ENCODE peak calls at places on chromosomes 5 and 9, in eight cellular contexts. O, T, X, B, E, U, M and F are unnamed samples.

GRCh38 chr9:82934949-82935348 is 128.0 kb downstream of the RASEF start:
- DNase-seq in O (peak), T (no peak), X (no peak), B (no peak), E (no peak), U (no peak), M (no peak), F (no peak)

GRCh38 chr9:86200599-86201162 is 58.8 kb downstream of the C9orf153 start:
- DNase-seq in O (no peak), T (no peak), X (no peak), B (peak), E (no peak), U (no peak), M (no peak), F (no peak)

GRCh38 chr9:106859957-106860715 is 2.8 kb upstream of the ZNF462 start:
- DNase-seq in O (peak), T (peak), X (peak), B (no peak), E (no peak), U (peak), M (peak), F (no peak)

GRCh38 chr9:137294091-137294683 is 7.9 kb downstream of the NRARP start:
- DNase-seq in O (peak), T (no peak), X (no peak), B (no peak), E (no peak), U (no peak), M (no peak), F (peak)

GRCh38 chr5:154318691-154319090 is 127.1 kb upstream of the SAP30L start:
- DNase-seq in O (no peak), T (no peak), X (no peak), B (no peak), E (no peak), U (no peak), M (no peak), F (no peak)

GRCh38 chr5:115419794-115420585 is 123.5 kb upstream of the CCDC112 start:
- DNase-seq in O (peak), T (no peak), X (no peak), B (no peak), E (no peak), U (no peak), M (no peak), F (no peak)

GRCh38 chr9:1366300-1366699 is 316.1 kb downstream of the DMRT2 start:
- DNase-seq in O (no peak), T (no peak), X (no peak), B (no peak), E (no peak), U (no peak), M (no peak), F (no peak)

GRCh38 chr5:32504923-32505596 is 60.5 kb upstream of the ZFR start:
- DNase-seq in O (no peak), T (peak), X (peak), B (no peak), E (no peak), U (peak), M (peak), F (no peak)

GRCh38 chr5:170446365-170446764 is 57.2 kb upstream of the KCNMB1 start:
- DNase-seq in O (no peak), T (no peak), X (no peak), B (no peak), E (no peak), U (no peak), M (no peak), F (no peak)

GRCh38 chr5:147892696-147893296 is 13.5 kb downstream of the C5orf46 start:
- DNase-seq in O (no peak), T (no peak), X (no peak), B (no peak), E (no peak), U (no peak), M (no peak), F (peak)

GRCh38 chr9:85016389-85016997 is 347.0 kb downstream of the NTRK2 start:
- DNase-seq in O (no peak), T (no peak), X (no peak), B (no peak), E (no peak), U (no peak), M (no peak), F (no peak)

GRCh38 chr9:130607640-130608420 is 28.5 kb downstream of the FUBP3 start:
- DNase-seq in O (no peak), T (no peak), X (peak), B (no peak), E (no peak), U (peak), M (no peak), F (no peak)

GRCh38 chr5:106121972-106122605 is 1548.6 kb downstream of the EFNA5 start:
- DNase-seq in O (peak), T (no peak), X (no peak), B (no peak), E (peak), U (no peak), M (no peak), F (peak)

GRCh38 chr5:39131210-39132127 is 57.3 kb upstream of the RICTOR start:
- DNase-seq in O (no peak), T (no peak), X (no peak), B (no peak), E (no peak), U (no peak), M (no peak), F (no peak)

GRCh38 chr5:143055596-143056330 is 285.6 kb downstream of the ARHGAP26 start:
- DNase-seq in O (no peak), T (no peak), X (no peak), B (no peak), E (no peak), U (no peak), M (no peak), F (no peak)

DNA sequence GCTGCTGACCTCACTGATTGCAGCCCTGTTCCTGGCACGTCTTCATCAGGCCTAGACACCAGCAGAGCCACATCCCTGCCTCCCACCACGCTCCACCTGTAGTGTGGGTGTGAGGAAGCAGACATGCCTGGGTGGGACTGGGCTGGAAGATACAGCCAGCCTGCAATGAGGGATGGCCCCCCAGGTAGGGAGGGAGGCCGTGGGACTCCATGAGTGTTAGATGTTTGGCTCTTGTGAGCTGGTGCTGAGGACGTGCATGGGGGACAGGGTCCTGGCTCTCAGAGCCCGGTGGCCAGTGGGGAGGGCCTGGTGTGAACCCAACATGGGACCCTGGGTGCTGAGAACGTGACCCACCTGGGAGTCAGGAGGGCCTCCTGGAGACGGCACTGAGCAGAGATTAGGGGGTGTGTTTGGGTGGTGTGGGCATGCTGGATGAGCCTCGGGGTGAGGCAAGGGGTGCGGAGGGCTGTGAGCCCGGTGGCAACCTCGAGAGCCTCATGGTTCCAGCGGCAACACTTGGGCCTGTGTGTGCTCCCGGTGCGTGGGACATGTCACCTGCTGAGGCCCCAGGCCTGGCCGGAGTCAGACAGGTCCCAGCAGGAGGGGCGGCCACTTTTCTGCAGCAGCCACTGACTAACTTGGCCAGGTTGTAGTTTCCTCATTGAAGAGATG is 87.6 kb downstream of the PHF2 start:
- DNase-seq in O (no peak), T (peak), X (peak), B (no peak), E (no peak), U (no peak), M (peak), F (no peak)
- TF ChIP-seq POLR2A in O (no peak), T (no peak), X (no peak), B (no peak), E (no peak), U (no peak), M (no peak), F (no peak)

GRCh38 chr5:42887575-42887974 is 75.9 kb upstream of the SELENOP start:
- DNase-seq in O (no peak), T (no peak), X (no peak), B (no peak), E (no peak), U (no peak), M (no peak), F (no peak)

GRCh38 chr5:42887094-42887493 is 75.4 kb upstream of the SELENOP start:
- DNase-seq in O (no peak), T (peak), X (no peak), B (no peak), E (no peak), U (no peak), M (no peak), F (no peak)

GRCh38 chr5:42888771-42889170 is 77.1 kb upstream of the SELENOP start:
- DNase-seq in O (no peak), T (no peak), X (no peak), B (no peak), E (no peak), U (no peak), M (no peak), F (no peak)

GRCh38 chr5:42884326-42884725 is 72.6 kb upstream of the SELENOP start:
- DNase-seq in O (no peak), T (no peak), X (no peak), B (no peak), E (no peak), U (no peak), M (no peak), F (no peak)

GRCh38 chr5:42886612-42887011 is 74.9 kb upstream of the SELENOP start:
- DNase-seq in O (no peak), T (no peak), X (no peak), B (no peak), E (no peak), U (no peak), M (no peak), F (no peak)
- TF ChIP-seq POLR2A in O (no peak), T (no peak), X (no peak), B (no peak), E (no peak), U (no peak), M (no peak), F (no peak)

DNA sequence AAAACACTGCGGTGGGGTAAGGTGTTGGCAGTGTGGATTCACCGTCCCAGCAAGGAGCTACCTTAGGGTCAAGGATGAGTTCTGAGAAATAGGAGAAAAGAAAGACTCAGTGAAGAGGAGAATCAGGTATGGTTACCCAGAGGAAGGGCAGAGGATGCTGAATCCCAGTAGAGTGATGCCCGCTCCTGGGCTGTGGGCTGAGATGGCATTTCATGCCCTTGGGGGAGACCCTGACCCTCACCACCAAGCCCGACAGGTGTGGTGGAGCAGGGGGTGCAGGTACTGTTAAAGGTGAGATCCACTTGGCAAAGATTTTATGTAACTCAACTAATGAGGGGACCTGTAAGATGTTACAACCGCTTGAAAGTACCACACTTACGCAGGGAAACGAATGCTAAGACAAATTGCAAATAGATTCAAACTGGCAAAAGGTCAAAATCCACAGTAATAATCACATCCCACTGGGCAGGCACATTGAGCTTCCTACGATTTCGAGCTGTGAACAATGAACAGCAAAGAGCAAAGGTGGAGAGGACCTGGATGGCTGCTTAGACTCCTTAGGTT is 2.1 kb downstream of the RNU6ATAC start:
- DNase-seq in O (no peak), T (no peak), X (no peak), B (no peak), E (no peak), U (no peak), M (no peak), F (no peak)
- TF ChIP-seq POLR2A in O (no peak), T (no peak), X (no peak), B (no peak), E (no peak), U (no peak), M (no peak), F (no peak)

GRCh38 chr5:100903036-100903887 is at the start of gene ST8SIA4:
- DNase-seq in O (peak), T (peak), X (peak), B (peak), E (peak), U (peak), M (peak), F (peak)
- TF ChIP-seq POLR2A in O (no peak), T (peak), X (peak), B (peak), E (peak), U (peak), M (no peak), F (no peak)

GRCh38 chr9:127876026-127876763 is 1.3 kb downstream of the AK1 start:
- DNase-seq in O (no peak), T (no peak), X (no peak), B (no peak), E (no peak), U (no peak), M (peak), F (no peak)

GRCh38 chr9:127878652-127879377 is 1.3 kb upstream of the AK1 start:
- DNase-seq in O (no peak), T (no peak), X (no peak), B (no peak), E (no peak), U (no peak), M (no peak), F (no peak)

GRCh38 chr9:127878001-127878651 is 651 bp upstream of the AK1 start:
- DNase-seq in O (no peak), T (peak), X (no peak), B (no peak), E (no peak), U (no peak), M (no peak), F (no peak)

GRCh38 chr9:127876764-127877562 is 512 bp downstream of the AK1 start:
- DNase-seq in O (peak), T (peak), X (peak), B (no peak), E (no peak), U (no peak), M (peak), F (no peak)

DNA sequence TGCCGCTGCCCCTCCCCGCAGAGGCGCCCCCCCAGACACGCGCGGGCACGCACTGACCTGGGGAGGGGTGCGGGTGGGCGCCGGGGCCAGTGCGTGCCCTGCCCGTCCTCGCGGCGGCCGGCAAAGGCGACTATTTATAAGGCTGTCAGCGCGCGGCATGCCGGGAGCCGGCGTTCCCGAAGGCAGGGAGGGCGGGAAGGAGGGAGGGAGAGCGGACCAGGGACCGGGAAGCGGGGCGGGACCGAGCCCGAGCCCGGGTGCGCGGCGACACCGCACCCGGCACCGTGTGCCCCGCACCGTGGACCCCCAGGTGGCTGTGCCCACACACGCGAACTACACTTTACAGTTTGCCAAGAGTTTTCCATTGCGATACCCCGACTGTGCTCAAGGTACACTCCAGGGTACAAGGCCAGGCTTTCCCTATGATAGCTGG is at the start of gene AK1:
- DNase-seq in O (peak), T (peak), X (peak), B (no peak), E (no peak), U (peak), M (peak), F (peak)
- TF ChIP-seq POLR2A in O (peak), T (no peak), X (peak), B (no peak), E (no peak), U (peak), M (no peak), F (peak)

DNA sequence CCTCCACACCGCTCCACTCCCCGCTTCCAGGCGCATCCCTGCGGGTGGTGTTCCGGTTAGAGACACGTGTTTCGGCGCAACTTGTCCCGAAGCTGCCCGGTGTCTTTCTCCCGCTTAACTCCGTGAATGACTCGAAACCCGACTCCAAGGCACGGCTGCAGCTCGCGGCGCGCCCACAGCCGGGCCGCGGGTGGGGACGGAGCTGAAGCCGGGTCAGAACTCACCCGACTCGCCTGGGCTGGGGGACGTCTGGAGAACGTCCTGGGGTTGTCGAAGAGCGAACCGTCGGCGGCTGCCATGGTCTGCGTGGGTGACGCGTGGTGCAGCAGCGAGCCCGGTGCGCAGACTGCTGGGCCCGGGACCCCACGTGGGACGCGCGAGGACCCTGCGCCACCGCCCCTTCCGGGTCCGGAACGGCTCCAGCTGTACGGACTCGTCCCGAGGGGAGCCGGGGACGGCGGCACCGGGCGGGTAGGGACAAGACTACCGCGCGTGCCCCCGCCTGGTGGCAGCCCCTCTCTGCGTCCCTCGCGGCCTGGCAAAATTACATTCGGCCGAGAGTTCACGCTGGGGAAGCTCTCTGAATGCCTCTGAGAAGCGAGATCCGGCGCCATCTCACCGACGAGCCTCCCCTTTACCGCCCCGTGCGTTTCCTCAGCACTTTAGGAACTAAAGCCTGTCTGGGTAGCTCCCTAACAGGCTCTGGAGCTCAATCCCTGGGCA is at the start of gene DDX31:
- DNase-seq in O (peak), T (peak), X (peak), B (peak), E (peak), U (peak), M (peak), F (peak)
- TF ChIP-seq POLR2A in O (peak), T (peak), X (peak), B (peak), E (peak), U (peak), M (no peak), F (no peak)

GRCh38 chr5:94618029-94618492 is 343 bp downstream of the KIAA0825 start:
- DNase-seq in O (peak), T (peak), X (peak), B (no peak), E (peak), U (peak), M (peak), F (peak)
- TF ChIP-seq POLR2A in O (no peak), T (no peak), X (peak), B (no peak), E (no peak), U (no peak), M (no peak), F (no peak)

DNA sequence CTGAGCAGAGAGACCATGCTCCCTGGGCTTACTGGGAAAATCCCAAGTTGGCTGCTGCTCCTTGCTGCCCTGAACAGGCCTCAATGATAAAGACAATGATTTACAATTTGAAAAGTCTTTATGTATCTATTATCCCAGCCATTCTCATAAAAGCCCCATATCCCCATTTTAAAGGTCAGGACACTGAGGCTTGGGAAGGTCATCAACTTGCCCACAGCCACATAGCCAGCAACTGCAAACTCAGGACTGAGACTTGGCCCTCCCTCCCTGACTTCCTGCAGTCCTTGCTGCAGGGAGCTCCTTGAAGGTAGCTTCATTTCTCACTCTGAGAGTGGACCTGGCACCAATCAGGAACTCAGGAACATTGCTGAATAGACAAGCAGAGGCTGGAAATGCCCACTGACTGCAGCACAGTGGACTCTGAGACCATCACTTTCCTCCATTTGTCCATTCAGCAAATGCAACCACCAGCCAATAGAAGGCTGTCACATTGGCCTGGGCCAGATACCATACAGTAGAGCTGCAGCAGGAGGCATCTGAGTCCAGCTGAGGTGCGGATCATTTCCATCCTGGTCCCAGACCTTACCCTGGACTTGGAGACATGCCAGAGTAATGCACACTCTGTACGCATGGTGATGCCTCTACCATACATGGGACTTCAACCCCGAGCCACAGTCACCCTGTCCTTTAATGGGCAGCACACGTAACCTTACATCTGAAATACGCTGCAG is 18.3 kb downstream of the TNIP1 start:
- DNase-seq in O (no peak), T (no peak), X (no peak), B (no peak), E (no peak), U (no peak), M (no peak), F (no peak)
- TF ChIP-seq POLR2A in O (no peak), T (no peak), X (no peak), B (peak), E (no peak), U (no peak), M (no peak), F (no peak)

DNA sequence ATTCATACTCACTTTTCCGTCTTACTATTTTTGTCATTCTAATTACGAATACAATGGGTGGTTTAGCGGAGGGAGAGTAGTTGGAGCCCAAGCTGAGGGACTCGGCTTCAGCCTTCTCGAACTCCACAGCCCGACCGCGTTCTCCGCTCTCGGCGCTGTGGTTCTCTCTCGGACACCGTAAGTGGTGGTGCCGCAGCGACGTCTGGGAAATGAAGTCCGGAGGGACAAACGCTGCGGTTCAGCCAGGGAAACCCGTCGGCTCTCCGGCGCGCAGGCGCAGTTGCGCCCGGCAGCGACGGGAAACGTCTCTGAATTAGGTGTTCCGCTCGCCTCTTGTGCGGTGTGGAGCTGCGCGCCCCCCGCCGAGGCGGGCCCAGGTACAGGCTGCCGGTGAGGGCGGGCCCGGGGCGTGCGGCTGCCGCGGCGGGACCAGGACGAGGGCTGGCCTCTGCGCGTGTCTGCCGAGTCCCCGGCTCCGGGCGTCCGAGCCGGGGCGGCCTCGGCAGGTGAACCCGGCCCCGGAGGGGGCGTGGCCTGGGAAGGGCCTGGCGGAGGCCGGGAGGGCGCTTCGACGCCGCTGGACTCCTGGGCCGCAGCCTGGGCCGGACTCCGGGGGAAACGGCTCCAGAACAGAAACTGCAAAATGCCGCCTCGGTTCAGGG is at the start of gene ZNF879:
- DNase-seq in O (no peak), T (peak), X (peak), B (no peak), E (peak), U (peak), M (peak), F (peak)
- TF ChIP-seq POLR2A in O (no peak), T (no peak), X (peak), B (no peak), E (no peak), U (peak), M (no peak), F (no peak)